ENCODE peak calls at places on chromosomes 6 and 20, in nine cellular contexts. S is spleen, F is body of pancreas, G is GM12892, A is ovary, H is NB4, J is lower leg skin, Q is IMR-90, E is testis. V is an unnamed sample.

GRCh38 chr6:143620461-143620860 is 57.3 kb upstream of the PHACTR2 start:
- DNase-seq in S (no peak), F (no peak), G (no peak), A (no peak), H (no peak), J (no peak), Q (peak; percentile 47), E (no peak), V (no peak)

GRCh38 chr6:1481326-1481725 is 92.0 kb downstream of the FOXF2 start:
- DNase-seq in S (no peak), F (no peak), G (no peak), A (no peak), H (no peak), J (no peak), Q (peak; percentile 84), E (no peak), V (no peak)

GRCh38 chr6:154039231-154039842 is at the start of gene OPRM1:
- DNase-seq in S (no peak), F (peak; percentile 53), G (peak; percentile 5), A (no peak), H (peak; percentile 38), J (no peak), Q (no peak), E (peak; percentile 77), V (peak; percentile 36)

GRCh38 chr6:134422426-134423231 is 104.7 kb upstream of the SGK1 start:
- DNase-seq in S (no peak), F (no peak), G (no peak), A (no peak), H (no peak), J (no peak), Q (peak; percentile 100), E (no peak), V (no peak)

GRCh38 chr6:6221829-6222535 is 98.5 kb downstream of the F13A1 start:
- DNase-seq in S (no peak), F (no peak), G (no peak), A (no peak), H (peak; percentile 49), J (no peak), Q (no peak), E (peak; percentile 26), V (no peak)

GRCh38 chr6:107679457-107679856 is 144.7 kb downstream of the SCML4 start:
- DNase-seq in S (no peak), F (no peak), G (no peak), A (peak; percentile 69), H (peak; percentile 28), J (no peak), Q (peak; percentile 83), E (peak; percentile 52), V (no peak)

GRCh38 chr20:3813758-3814581 is 6.4 kb upstream of the AP5S1 start:
- DNase-seq in S (no peak), F (no peak), G (no peak), A (no peak), H (no peak), J (no peak), Q (no peak), E (no peak), V (no peak)

GRCh38 chr6:107704377-107705013 is 119.6 kb downstream of the SCML4 start:
- DNase-seq in S (no peak), F (peak; percentile 21), G (no peak), A (peak; percentile 51), H (peak; percentile 63), J (no peak), Q (peak; percentile 68), E (peak; percentile 50), V (peak; percentile 59)

GRCh38 chr6:47203266-47203967 is 106.3 kb downstream of the TNFRSF21 start:
- DNase-seq in S (no peak), F (no peak), G (no peak), A (no peak), H (peak; percentile 30), J (no peak), Q (peak; percentile 13), E (no peak), V (no peak)

GRCh38 chr6:43862925-43863324 is 92.9 kb downstream of the VEGFA start:
- DNase-seq in S (no peak), F (no peak), G (no peak), A (no peak), H (peak; percentile 36), J (no peak), Q (no peak), E (no peak), V (no peak)

GRCh38 chr20:50977066-50978045 is 18.7 kb downstream of the MOCS3 start:
- DNase-seq in S (no peak), F (no peak), G (no peak), A (no peak), H (no peak), J (no peak), Q (no peak), E (no peak), V (no peak)

GRCh38 chr6:88565409-88565811 is 398.0 kb downstream of the RNGTT start:
- DNase-seq in S (no peak), F (no peak), G (no peak), A (no peak), H (no peak), J (no peak), Q (no peak), E (no peak), V (no peak)

GRCh38 chr6:133170602-133171001 is 70.6 kb upstream of the EYA4 start:
- DNase-seq in S (no peak), F (no peak), G (no peak), A (no peak), H (no peak), J (no peak), Q (peak; percentile 53), E (no peak), V (no peak)

GRCh38 chr20:22058746-22059145 is 353.3 kb downstream of the PAX1 start:
- DNase-seq in S (no peak), F (no peak), G (no peak), A (no peak), H (no peak), J (no peak), Q (no peak), E (no peak), V (no peak)

GRCh38 chr6:13278991-13279390 is 49.3 kb downstream of the TBC1D7 start:
- DNase-seq in S (no peak), F (no peak), G (no peak), A (no peak), H (no peak), J (no peak), Q (peak; percentile 2), E (no peak), V (no peak)

GRCh38 chr6:136464874-136465273 is 85.3 kb downstream of the MAP7 start:
- DNase-seq in S (no peak), F (no peak), G (no peak), A (no peak), H (no peak), J (no peak), Q (no peak), E (no peak), V (no peak)

GRCh38 chr6:74410630-74411029 is 714.6 kb downstream of the CD109 start:
- DNase-seq in S (no peak), F (no peak), G (no peak), A (no peak), H (no peak), J (no peak), Q (peak; percentile 40), E (no peak), V (no peak)

DNA sequence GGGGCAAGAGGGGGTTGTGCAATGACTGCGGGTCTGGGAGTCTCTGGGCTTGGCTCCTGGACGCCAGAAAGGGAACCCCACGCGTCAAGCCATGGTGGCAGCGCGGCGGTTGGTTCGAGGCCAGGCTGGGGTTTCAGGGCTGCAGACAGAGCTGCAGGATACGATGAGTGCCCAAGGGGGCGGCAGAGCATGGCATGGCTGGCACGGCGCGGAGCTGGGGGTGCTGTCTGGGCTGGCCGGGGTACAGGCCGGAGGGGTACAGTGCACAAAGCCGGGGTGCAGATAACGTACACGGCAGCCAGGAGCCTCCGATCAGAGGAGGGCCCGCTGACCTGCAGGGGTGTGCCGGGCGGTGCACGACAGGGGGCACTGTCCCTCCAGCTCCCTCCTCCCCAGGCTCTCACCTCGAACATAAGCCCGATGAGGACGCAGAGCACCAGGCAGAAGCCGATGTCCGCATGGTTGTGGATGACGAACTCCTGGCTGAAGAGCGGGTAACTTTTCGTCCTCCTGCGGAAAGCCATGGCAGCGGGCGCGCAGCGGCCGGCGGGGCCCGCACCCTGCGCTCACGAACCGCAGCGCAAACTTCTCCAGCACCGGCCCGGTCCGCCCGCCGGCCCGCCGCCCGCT is 353 bp downstream of the TRAM2 start:
- DNase-seq in S (peak; percentile 93), F (no peak), G (peak; percentile 74), A (peak; percentile 69), H (peak; percentile 86), J (peak; percentile 49), Q (peak; percentile 85), E (peak; percentile 64), V (peak; percentile 87)
- TF ChIP-seq POLR2A in S (no peak), F (no peak), G (peak; percentile 4), A (peak; percentile 52), H (no peak), J (no peak), Q (peak; percentile 15), E (no peak), V (peak; percentile 60)

GRCh38 chr20:25745738-25746137 is 49.1 kb upstream of the ZNF337 start:
- DNase-seq in S (no peak), F (no peak), G (no peak), A (no peak), H (no peak), J (no peak), Q (no peak), E (no peak), V (no peak)
- TF ChIP-seq POLR2A in S (no peak), F (no peak), G (no peak), A (no peak), H (no peak), J (no peak), Q (no peak), E (no peak), V (no peak)

GRCh38 chr20:37366749-37367148 is 20.8 kb downstream of the SRC start:
- DNase-seq in S (no peak), F (no peak), G (no peak), A (no peak), H (no peak), J (no peak), Q (no peak), E (no peak), V (no peak)

GRCh38 chr20:37363221-37364012 is 17.5 kb downstream of the SRC start:
- DNase-seq in S (peak; percentile 67), F (no peak), G (no peak), A (no peak), H (no peak), J (no peak), Q (no peak), E (no peak), V (no peak)

GRCh38 chr20:37364013-37364926 is 18.3 kb downstream of the SRC start:
- DNase-seq in S (peak; percentile 61), F (no peak), G (no peak), A (no peak), H (no peak), J (no peak), Q (no peak), E (no peak), V (no peak)

GRCh38 chr20:37364927-37365272 is 19.0 kb downstream of the SRC start:
- DNase-seq in S (no peak), F (no peak), G (no peak), A (peak; percentile 13), H (no peak), J (no peak), Q (no peak), E (no peak), V (no peak)

GRCh38 chr20:37365760-37366638 is 20.1 kb downstream of the SRC start:
- DNase-seq in S (no peak), F (no peak), G (no peak), A (peak; percentile 3), H (peak; percentile 70), J (no peak), Q (no peak), E (no peak), V (no peak)
- TF ChIP-seq POLR2A in S (no peak), F (no peak), G (no peak), A (no peak), H (no peak), J (no peak), Q (no peak), E (no peak), V (no peak)

GRCh38 chr20:36064661-36065426 is 89.7 kb upstream of the EPB41L1 start:
- DNase-seq in S (peak; percentile 99), F (peak; percentile 98), G (peak; percentile 97), A (peak; percentile 97), H (peak; percentile 81), J (peak; percentile 92), Q (peak; percentile 70), E (peak; percentile 96), V (peak; percentile 88)
- TF ChIP-seq POLR2A in S (no peak), F (peak; percentile 91), G (peak; percentile 22), A (peak; percentile 37), H (no peak), J (no peak), Q (no peak), E (peak; percentile 73), V (peak; percentile 56)